ENCODE peak calls at places on chromosome X, in seven cellular contexts. B, N, U, A, T, P and Q are unnamed samples. For H3K36me3, the result is how much of the 10 kb centered on the place peaks cover.

GRCh38 chrX:107766470-107767140 is 9.0 kb downstream of the TSC22D3 start:
- DNase-seq in A (no peak), N (no peak), U (peak), T (peak), P (no peak), B (peak), Q (peak)

GRCh38 chrX:1422135-1422465 is 30.2 kb upstream of the SLC25A6 start:
- DNase-seq in A (no peak), P (peak), U (no peak), N (no peak), T (no peak), B (no peak), Q (no peak)

GRCh38 chrX:16649858-16650257 is at the start of gene S100G:
- DNase-seq in T (no peak), U (no peak), N (no peak), B (no peak), P (no peak), A (no peak), Q (no peak)

GRCh38 chrX:151973262-151973661 is 1.2 kb downstream of the GABRE start:
- DNase-seq in U (no peak), N (no peak), B (peak), A (no peak), P (no peak), T (no peak), Q (peak)

GRCh38 chrX:1534321-1535168 is 2.4 kb downstream of the P2RY8 start:
- DNase-seq in B (no peak), U (no peak), P (no peak), N (peak), T (no peak), A (peak), Q (no peak)

GRCh38 chrX:65926095-65927019 is 113.5 kb downstream of the VSIG4 start:
- DNase-seq in A (peak), B (no peak), P (no peak), N (no peak), T (no peak), U (no peak), Q (no peak)

GRCh38 chrX:107562482-107562881 is 65.8 kb upstream of the PRPS1 start:
- DNase-seq in N (no peak), A (no peak), P (no peak), B (peak), T (no peak), U (peak), Q (peak)

GRCh38 chrX:37314526-37314925 is 34.6 kb upstream of the PRRG1 start:
- DNase-seq in P (no peak), N (no peak), U (peak), B (peak), T (no peak), A (no peak), Q (no peak)

GRCh38 chrX:13747836-13748235 is 13.3 kb downstream of the OFD1 start:
- DNase-seq in A (peak), N (no peak), P (no peak), B (peak), T (peak), U (peak), Q (peak)

GRCh38 chrX:23720117-23720677 is 22.9 kb downstream of the ACOT9 start:
- DNase-seq in A (no peak), N (no peak), T (no peak), U (no peak), P (no peak), B (no peak), Q (no peak)

GRCh38 chrX:2705461-2705860 is 14.4 kb downstream of the CD99 start:
- DNase-seq in T (no peak), N (no peak), B (peak), P (no peak), U (no peak), A (no peak), Q (no peak)

GRCh38 chrX:149699761-149700160 is 12.1 kb upstream of the MAGEA11 start:
- DNase-seq in U (no peak), T (no peak), A (peak), B (no peak), N (no peak), P (no peak), Q (no peak)

GRCh38 chrX:148192547-148192946 is 211.4 kb downstream of the FMR1NB start:
- DNase-seq in N (no peak), U (no peak), P (no peak), A (peak), T (no peak), B (no peak), Q (no peak)

GRCh38 chrX:2710496-2710895 is 19.4 kb downstream of the CD99 start:
- DNase-seq in P (no peak), A (no peak), B (peak), N (peak), T (no peak), U (no peak), Q (peak)

GRCh38 chrX:51694254-51694653 is 11.6 kb upstream of the CENPVL2 start:
- DNase-seq in T (no peak), B (no peak), N (no peak), P (peak), U (no peak), A (no peak), Q (no peak)

GRCh38 chrX:123906557-123907316 is 46.9 kb downstream of the XIAP start:
- DNase-seq in T (no peak), A (no peak), B (no peak), N (peak), P (no peak), U (no peak), Q (peak)

DNA sequence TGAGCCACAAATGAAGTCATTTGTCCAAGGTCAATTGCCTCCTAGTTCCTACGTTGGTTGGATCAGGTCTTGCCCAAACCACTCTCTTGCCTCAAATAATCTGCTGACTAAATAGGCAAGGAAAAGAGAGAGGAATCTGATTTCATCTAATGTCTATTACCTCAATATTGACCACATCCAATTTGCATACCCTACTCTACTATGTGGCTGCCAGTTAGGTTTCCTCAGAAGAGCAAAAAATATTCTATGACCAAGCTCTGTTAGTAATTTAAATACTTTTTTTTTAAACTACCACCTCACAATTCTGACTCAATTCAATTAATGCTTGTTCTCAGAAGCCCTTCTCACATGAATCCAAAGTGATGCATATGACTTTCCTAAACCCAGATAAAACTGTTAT is 98.7 kb downstream of the HUWE1 start:
- DNase-seq in P (no peak), N (no peak), U (peak), A (no peak), B (peak), T (no peak), Q (no peak)
- H3K36me3 ChIP-seq in P (half or more), N (under half), U (half or more), A (half or more), B (half or more), T (half or more), Q (under half)

DNA sequence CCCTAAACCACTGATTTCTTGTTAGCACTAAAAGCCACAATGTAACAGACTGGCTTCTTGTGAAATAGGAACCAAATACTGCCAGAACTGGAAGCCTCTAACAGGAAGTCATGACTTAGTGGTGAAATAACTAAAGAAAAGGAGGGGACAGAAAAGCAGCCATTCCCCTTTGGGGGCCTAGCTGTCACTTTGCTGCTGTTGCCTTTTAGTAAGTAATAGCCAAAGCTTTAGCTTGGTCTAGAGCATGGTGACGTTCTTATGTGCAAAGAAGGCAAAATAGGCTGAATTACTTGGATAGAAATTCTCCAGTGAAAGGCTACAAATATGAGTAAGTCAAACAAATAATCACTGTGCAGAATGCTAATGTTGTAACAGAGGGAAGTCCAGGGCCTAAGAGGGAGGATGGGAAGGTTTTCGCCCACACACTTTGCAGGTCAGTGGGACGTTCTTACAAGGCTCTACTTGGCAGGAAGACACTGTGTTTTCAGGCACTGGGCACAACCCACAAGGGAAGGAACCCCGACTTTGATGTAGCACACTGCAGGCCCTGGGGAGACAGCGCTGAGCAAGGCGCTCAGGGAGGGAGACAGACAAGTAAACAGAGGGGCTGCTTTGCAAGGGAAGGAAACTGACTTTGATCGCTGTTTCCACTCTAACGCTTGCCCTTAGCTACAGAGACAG is 16.6 kb downstream of the GAB3 start:
- DNase-seq in T (no peak), A (no peak), U (peak), P (no peak), B (peak), N (no peak), Q (peak)
- H3K4me3 ChIP-seq in T (peak), A (no peak), U (peak), P (no peak), B (peak), N (no peak), Q (no peak)

GRCh38 chrX:48357681-48358080 is 1.2 kb upstream of the SSX3 start:
- DNase-seq in P (no peak), B (no peak), N (no peak), T (no peak), U (no peak), A (no peak), Q (no peak)
- H3K36me3 ChIP-seq in P (under half), B (under half), N (under half), T (under half), U (under half), A (under half), Q (under half)

DNA sequence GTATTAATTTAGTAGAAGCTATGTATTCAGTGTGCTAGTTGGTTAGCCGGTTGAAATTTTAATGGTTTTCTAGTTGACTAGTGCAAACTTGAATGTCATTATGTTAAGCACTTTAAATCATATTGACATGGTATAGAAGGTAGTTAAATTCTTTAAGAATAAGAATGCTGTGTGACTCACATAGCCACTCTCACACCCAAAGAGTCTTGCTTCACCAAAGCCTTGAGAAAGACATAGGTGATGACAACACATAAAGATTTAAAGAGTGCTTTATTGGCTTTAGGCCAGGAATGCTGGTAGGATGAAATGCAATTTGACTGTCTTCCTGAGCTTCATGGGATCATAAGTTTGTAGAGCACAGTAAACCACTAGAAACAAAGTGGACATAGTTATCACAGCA is 85.3 kb downstream of the DCAF8L2 start:
- DNase-seq in T (no peak), A (no peak), U (peak), N (no peak), B (peak), P (no peak), Q (peak)
- H3K4me3 ChIP-seq in T (no peak), A (no peak), U (no peak), N (no peak), B (no peak), P (no peak), Q (no peak)

DNA sequence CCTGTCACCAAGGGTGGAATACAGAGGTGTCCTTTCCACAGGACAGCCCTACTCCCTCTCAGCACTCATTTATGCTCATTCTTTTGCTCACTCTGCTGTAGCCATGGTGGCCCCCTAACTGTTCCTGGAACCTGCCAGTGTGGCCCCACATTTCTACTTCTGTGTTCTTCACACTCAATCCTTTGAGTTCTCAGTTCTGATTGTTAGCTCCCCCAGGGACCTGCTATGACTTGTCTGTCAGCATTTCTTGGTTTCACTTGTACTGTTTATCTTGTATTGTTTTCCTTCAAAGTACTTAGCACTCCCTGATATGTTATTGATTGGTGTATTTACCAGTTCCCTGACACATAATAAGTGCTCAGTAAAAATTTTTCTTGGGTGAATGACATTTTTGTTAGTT is 14.9 kb downstream of the VBP1 start:
- DNase-seq in B (no peak), U (no peak), N (no peak), T (no peak), P (no peak), A (no peak), Q (no peak)
- H3K36me3 ChIP-seq in B (under half), U (under half), N (under half), T (under half), P (under half), A (half or more), Q (under half)

GRCh38 chrX:7144126-7144525 is 3.4 kb upstream of the STS start:
- DNase-seq in U (no peak), B (no peak), A (no peak), N (no peak), P (no peak), T (no peak), Q (no peak)
- H3K4me3 ChIP-seq in U (no peak), B (no peak), A (no peak), N (no peak), P (no peak), T (no peak), Q (no peak)

GRCh38 chrX:311156-312129 is 7.2 kb downstream of the GTPBP6 start:
- DNase-seq in B (no peak), T (no peak), N (no peak), U (no peak), A (no peak), P (peak), Q (no peak)
- H3K36me3 ChIP-seq in B (under half), T (half or more), N (under half), U (under half), A (half or more), P (under half), Q (under half)

GRCh38 chrX:74526786-74527185 is 87.6 kb downstream of the RLIM start:
- DNase-seq in T (no peak), B (no peak), A (no peak), N (no peak), U (no peak), P (no peak), Q (no peak)

GRCh38 chrX:74525116-74525515 is 89.3 kb downstream of the RLIM start:
- DNase-seq in T (no peak), A (no peak), B (no peak), N (no peak), U (no peak), P (no peak), Q (no peak)

GRCh38 chrX:74531081-74531480 is 83.3 kb downstream of the RLIM start:
- DNase-seq in A (no peak), U (no peak), B (no peak), T (no peak), N (no peak), P (no peak), Q (no peak)

GRCh38 chrX:74527344-74527743 is 87.1 kb downstream of the RLIM start:
- DNase-seq in A (no peak), N (no peak), B (no peak), U (no peak), P (no peak), T (no peak), Q (no peak)

GRCh38 chrX:74529311-74529710 is 85.1 kb downstream of the RLIM start:
- DNase-seq in T (no peak), B (no peak), P (no peak), A (no peak), U (no peak), N (no peak), Q (no peak)
- H3K4me3 ChIP-seq in T (no peak), B (no peak), P (no peak), A (no peak), U (no peak), N (no peak), Q (no peak)